ENCODE peak calls at places on chromosome 6, in nine cellular contexts. K is CD8-positive, alpha-beta memory T cell; E is tibial artery; B is ELF-1; M is cardiac muscle cell; W is GM04504; V is aorta; D is stimulated activated CD4-positive, alpha-beta T cell treated with anti-CD3 and anti-CD28 coated beads, Interleukin-15, amount 100 ng/mL, for 1 hour; Y is GM12892. U is an unnamed sample.

GRCh38 chr6:23145801-23146200 is 576.4 kb downstream of the HDGFL1 start:
- DNase-seq in K (no peak), E (no peak), B (no peak), M (no peak), W (peak; percentile 40), V (no peak), D (no peak), Y (no peak), U (no peak)

GRCh38 chr6:143293526-143293925 is 157.0 kb downstream of the ADAT2 start:
- DNase-seq in K (no peak), E (no peak), B (no peak), M (no peak), W (no peak), V (no peak), D (no peak), Y (no peak), U (no peak)

GRCh38 chr6:149887343-149887742 is 10.6 kb downstream of the RAET1E start:
- DNase-seq in K (no peak), E (no peak), B (no peak), M (no peak), W (no peak), V (no peak), D (no peak), Y (no peak), U (no peak)

GRCh38 chr6:21479140-21479539 is 114.4 kb upstream of the SOX4 start:
- DNase-seq in K (no peak), E (no peak), B (no peak), M (no peak), W (no peak), V (no peak), D (no peak), Y (no peak), U (peak; percentile 28)

GRCh38 chr6:21594427-21595264 is 1.1 kb downstream of the SOX4 start:
- DNase-seq in K (peak; percentile 1), E (peak; percentile 60), B (peak; percentile 42), M (peak; percentile 76), W (no peak), V (peak; percentile 78), D (no peak), Y (peak; percentile 34), U (peak; percentile 76)

GRCh38 chr6:125836466-125836865 is 45.7 kb downstream of the NCOA7 start:
- DNase-seq in K (no peak), E (no peak), B (no peak), M (no peak), W (no peak), V (no peak), D (no peak), Y (no peak), U (no peak)

GRCh38 chr6:105210932-105211531 is 31.2 kb upstream of the POPDC3 start:
- DNase-seq in K (no peak), E (no peak), B (no peak), M (no peak), W (no peak), V (no peak), D (no peak), Y (no peak), U (no peak)

GRCh38 chr6:35309611-35310264 is 12.1 kb downstream of the DEF6 start:
- DNase-seq in K (no peak), E (no peak), B (no peak), M (no peak), W (no peak), V (no peak), D (no peak), Y (no peak), U (no peak)

GRCh38 chr6:43883698-43884659 is 114.0 kb downstream of the VEGFA start:
- DNase-seq in K (no peak), E (no peak), B (peak; percentile 59), M (no peak), W (no peak), V (peak; percentile 45), D (no peak), Y (peak; percentile 51), U (no peak)

GRCh38 chr6:97669191-97669651 is 386.2 kb upstream of the MMS22L start:
- DNase-seq in K (no peak), E (no peak), B (peak; percentile 58), M (peak; percentile 93), W (no peak), V (no peak), D (no peak), Y (peak; percentile 13), U (peak; percentile 43)

GRCh38 chr6:113599444-113599843 is 257.7 kb upstream of the MARCKS start:
- DNase-seq in K (no peak), E (no peak), B (no peak), M (no peak), W (no peak), V (no peak), D (no peak), Y (no peak), U (no peak)

GRCh38 chr6:133748628-133749027 is 140.3 kb upstream of the TCF21 start:
- DNase-seq in K (no peak), E (no peak), B (no peak), M (no peak), W (no peak), V (no peak), D (no peak), Y (no peak), U (no peak)

GRCh38 chr6:35686873-35687557 is 1.7 kb downstream of the FKBP5 start:
- DNase-seq in K (no peak), E (no peak), B (no peak), M (no peak), W (no peak), V (no peak), D (no peak), Y (no peak), U (no peak)

GRCh38 chr6:14703586-14703985 is 542.3 kb upstream of the JARID2 start:
- DNase-seq in K (no peak), E (no peak), B (no peak), M (no peak), W (no peak), V (no peak), D (no peak), Y (no peak), U (no peak)

GRCh38 chr6:135094403-135094821 is 39.8 kb upstream of the HBS1L start:
- DNase-seq in K (no peak), E (no peak), B (no peak), M (no peak), W (no peak), V (no peak), D (no peak), Y (no peak), U (no peak)

GRCh38 chr6:105726902-105727655 is 324.2 kb upstream of the PREP start:
- DNase-seq in K (no peak), E (no peak), B (no peak), M (no peak), W (no peak), V (no peak), D (no peak), Y (no peak), U (no peak)

GRCh38 chr6:44309092-44309491 is 4.1 kb downstream of the AARS2 start:
- DNase-seq in K (no peak), E (no peak), B (no peak), M (no peak), W (peak; percentile 85), V (no peak), D (no peak), Y (no peak), U (no peak)

GRCh38 chr6:45877970-45878590 is 137.6 kb downstream of the CLIC5 start:
- DNase-seq in K (no peak), E (no peak), B (no peak), M (no peak), W (no peak), V (no peak), D (no peak), Y (no peak), U (no peak)

GRCh38 chr6:157496534-157497095 is 115.6 kb downstream of the ZDHHC14 start:
- DNase-seq in K (no peak), E (no peak), B (no peak), M (no peak), W (no peak), V (no peak), D (no peak), Y (no peak), U (no peak)

GRCh38 chr6:158287047-158287446 is 25.2 kb upstream of the TULP4 start:
- DNase-seq in K (no peak), E (no peak), B (no peak), M (no peak), W (no peak), V (no peak), D (no peak), Y (no peak), U (no peak)

GRCh38 chr6:35146453-35146852 is 5.3 kb upstream of the TCP11 start:
- DNase-seq in K (peak; percentile 10), E (peak; percentile 41), B (peak; percentile 69), M (peak; percentile 83), W (no peak), V (peak; percentile 67), D (no peak), Y (no peak), U (no peak)

GRCh38 chr6:17491416-17492142 is 98.2 kb downstream of the CAP2 start:
- DNase-seq in K (no peak), E (peak; percentile 24), B (no peak), M (no peak), W (no peak), V (no peak), D (no peak), Y (no peak), U (no peak)

GRCh38 chr6:79094938-79095337 is 16.9 kb upstream of the PHIP start:
- DNase-seq in K (no peak), E (no peak), B (no peak), M (no peak), W (no peak), V (no peak), D (no peak), Y (no peak), U (no peak)

GRCh38 chr6:83590413-83590812 is 78.1 kb downstream of the PRSS35 start:
- DNase-seq in K (no peak), E (no peak), B (no peak), M (no peak), W (no peak), V (no peak), D (no peak), Y (no peak), U (no peak)